ENCODE peak calls at places on chromosomes 4 and X, in eight cellular contexts. V, F, T, Y, C, D, I and M are unnamed samples.

GRCh38 chrX:129769467-129770154 is 10.1 kb upstream of the SASH3 start:
- DNase-seq in V (no peak), F (no peak), T (no peak), Y (no peak), C (peak; percentile 96), D (peak; percentile 46), I (no peak), M (no peak)

GRCh38 chrX:140040397-140040796 is 75.1 kb upstream of the CXorf66 start:
- DNase-seq in V (no peak), F (no peak), T (no peak), Y (no peak), C (no peak), D (no peak), I (peak; percentile 86), M (no peak)

GRCh38 chr4:68907230-68907629 is 44.4 kb downstream of the UGT2A3 start:
- DNase-seq in V (no peak), F (no peak), T (no peak), Y (no peak), C (no peak), D (no peak), I (no peak), M (no peak)

GRCh38 chrX:40146471-40147398 is 49.0 kb upstream of the BCOR start:
- DNase-seq in V (no peak), F (peak; percentile 72), T (no peak), Y (peak; percentile 11), C (peak; percentile 35), D (peak; percentile 62), I (peak; percentile 24), M (no peak)

GRCh38 chrX:49761481-49761880 is 65.7 kb upstream of the PAGE1 start:
- DNase-seq in V (no peak), F (no peak), T (no peak), Y (no peak), C (peak; percentile 7), D (no peak), I (peak; percentile 27), M (no peak)

GRCh38 chr4:48862661-48863060 is 31.8 kb downstream of the OCIAD1 start:
- DNase-seq in V (no peak), F (no peak), T (no peak), Y (no peak), C (no peak), D (no peak), I (no peak), M (no peak)

GRCh38 chrX:70016513-70016912 is 33.2 kb downstream of the AWAT2 start:
- DNase-seq in V (no peak), F (no peak), T (no peak), Y (no peak), C (no peak), D (no peak), I (no peak), M (no peak)

GRCh38 chr4:163911891-163912290 is 417.4 kb downstream of the TMA16 start:
- DNase-seq in V (no peak), F (no peak), T (no peak), Y (no peak), C (no peak), D (no peak), I (no peak), M (no peak)

GRCh38 chr4:3252831-3253641 is 4.1 kb downstream of the MSANTD1 start:
- DNase-seq in V (no peak), F (peak; percentile 50), T (no peak), Y (no peak), C (no peak), D (peak; percentile 45), I (no peak), M (no peak)

GRCh38 chr4:128590773-128591172 is 218.7 kb upstream of the JADE1 start:
- DNase-seq in V (no peak), F (no peak), T (no peak), Y (no peak), C (no peak), D (peak; percentile 78), I (no peak), M (no peak)

GRCh38 chr4:105725623-105726022 is 17.0 kb downstream of the GSTCD start:
- DNase-seq in V (no peak), F (no peak), T (no peak), Y (no peak), C (no peak), D (no peak), I (peak; percentile 51), M (no peak)

GRCh38 chr4:98728433-98728832 is 70.0 kb upstream of the TSPAN5 start:
- DNase-seq in V (peak; percentile 55), F (no peak), T (no peak), Y (no peak), C (no peak), D (no peak), I (peak; percentile 85), M (no peak)

GRCh38 chrX:153878969-153879653 is 6.9 kb downstream of the L1CAM start:
- DNase-seq in V (no peak), F (no peak), T (no peak), Y (no peak), C (no peak), D (peak; percentile 24), I (no peak), M (no peak)

GRCh38 chr4:66000500-66001117 is 330.3 kb upstream of the EPHA5 start:
- DNase-seq in V (no peak), F (no peak), T (no peak), Y (no peak), C (no peak), D (no peak), I (peak; percentile 35), M (no peak)

GRCh38 chrX:12089740-12090139 is 48.5 kb upstream of the FRMPD4 start:
- DNase-seq in V (no peak), F (no peak), T (no peak), Y (no peak), C (no peak), D (no peak), I (no peak), M (no peak)

GRCh38 chrX:57379296-57379695 is 92.8 kb downstream of the FAAH2 start:
- DNase-seq in V (no peak), F (no peak), T (no peak), Y (no peak), C (no peak), D (no peak), I (no peak), M (no peak)

GRCh38 chr4:6044805-6045204 is 26.6 kb upstream of the C4orf50 start:
- DNase-seq in V (no peak), F (peak; percentile 39), T (no peak), Y (no peak), C (no peak), D (no peak), I (no peak), M (no peak)

DNA sequence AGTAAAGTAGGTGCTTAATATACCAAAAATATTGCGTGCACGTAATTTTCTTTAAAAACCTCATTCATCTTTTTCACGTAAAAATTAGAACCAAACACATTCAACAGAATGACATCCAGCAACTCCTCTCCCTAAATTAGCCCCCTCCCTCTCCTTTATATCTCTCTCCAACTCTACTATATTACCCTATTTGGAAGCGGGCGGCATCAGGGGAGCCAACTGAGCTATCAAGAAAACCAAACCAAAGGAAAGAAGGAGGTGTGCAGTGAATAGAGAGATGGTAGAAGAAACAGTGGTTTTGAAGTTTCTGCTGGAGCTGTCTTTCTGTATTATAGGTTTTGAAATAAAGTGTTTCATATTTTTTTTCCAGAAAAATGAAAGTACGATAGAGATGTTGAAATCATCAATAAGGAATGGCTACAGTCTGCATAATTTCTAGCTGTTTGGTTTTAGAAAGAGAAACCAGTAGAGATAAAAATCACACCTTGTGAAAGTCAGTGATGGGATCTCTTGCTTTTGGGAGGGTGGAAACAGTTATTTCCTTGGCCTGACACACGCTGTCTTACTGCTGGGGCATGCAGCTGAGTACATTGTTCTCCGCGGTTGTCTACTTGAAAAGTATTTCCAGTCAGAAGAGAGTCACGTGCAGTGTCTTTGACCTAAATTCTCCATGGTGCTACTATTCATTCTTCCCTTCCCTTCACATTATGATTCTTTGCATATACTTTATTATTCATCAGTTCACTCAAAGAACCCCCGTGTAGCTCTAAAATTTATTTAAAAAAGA is 94.1 kb upstream of the WDR17 start:
- DNase-seq in V (no peak), F (no peak), T (no peak), Y (no peak), C (no peak), D (no peak), I (no peak), M (no peak)
- H3K27ac ChIP-seq in V (peak overlapping the region; percentile 79), F (no peak overlapping the region), T (no peak overlapping the region), Y (no peak overlapping the region), C (no peak overlapping the region), D (no peak overlapping the region), I (no peak overlapping the region), M (no peak overlapping the region)

DNA sequence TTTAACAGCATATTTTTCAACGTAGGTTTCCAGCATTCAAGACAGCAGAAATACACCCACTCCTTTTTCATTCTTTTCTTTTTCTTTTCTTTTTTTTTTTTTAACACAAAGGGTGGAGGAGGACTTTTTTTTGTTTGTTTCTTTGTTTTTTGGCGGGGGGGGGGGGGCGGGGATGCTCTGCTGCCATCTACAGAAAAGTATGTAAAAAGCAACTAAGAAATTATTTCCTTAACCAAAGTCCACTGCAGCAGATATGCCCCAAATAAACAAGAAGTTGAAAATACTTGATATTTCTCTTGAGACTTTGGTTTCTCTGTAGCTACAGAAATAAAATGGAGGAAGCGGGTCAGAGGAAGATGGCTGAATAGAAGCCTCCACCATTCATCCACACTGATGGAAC is 63.2 kb upstream of the PBDC1 start:
- DNase-seq in V (no peak), F (no peak), T (no peak), Y (no peak), C (no peak), D (no peak), I (no peak), M (no peak)
- H3K27ac ChIP-seq in V (no peak overlapping the region), F (no peak overlapping the region), T (no peak overlapping the region), Y (no peak overlapping the region), C (no peak overlapping the region), D (no peak overlapping the region), I (no peak overlapping the region), M (no peak overlapping the region)

DNA sequence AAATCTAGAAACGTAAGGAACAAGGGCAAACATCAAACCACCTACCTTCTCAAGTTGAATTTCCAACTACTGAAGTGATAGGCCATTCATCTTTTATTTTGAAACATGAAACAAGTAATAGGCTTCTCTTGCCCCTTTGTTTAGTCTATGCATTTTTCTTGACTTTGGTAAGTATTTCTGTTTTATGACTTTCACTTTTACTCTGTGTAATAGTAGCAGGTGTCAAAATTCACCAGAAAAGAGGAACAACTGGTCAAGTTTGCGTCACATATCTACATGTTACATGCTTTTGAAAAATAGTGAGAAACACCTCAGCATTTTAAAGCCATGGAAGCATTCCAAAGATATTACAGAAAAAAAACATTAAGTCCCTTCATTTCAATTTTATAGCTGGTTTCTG is 157.1 kb upstream of the FTHL17 start:
- DNase-seq in V (no peak), F (no peak), T (no peak), Y (no peak), C (peak; percentile 75), D (no peak), I (no peak), M (no peak)
- H3K27ac ChIP-seq in V (no peak overlapping the region), F (no peak overlapping the region), T (no peak overlapping the region), Y (no peak overlapping the region), C (peak overlapping the region; percentile 92), D (no peak overlapping the region), I (no peak overlapping the region), M (no peak overlapping the region)

GRCh38 chr4:17823871-17824669 is 13.3 kb downstream of the NCAPG start:
- DNase-seq in V (no peak), F (no peak), T (no peak), Y (no peak), C (no peak), D (no peak), I (no peak), M (no peak)
- H3K27ac ChIP-seq in V (no peak overlapping the region), F (no peak overlapping the region), T (no peak overlapping the region), Y (no peak overlapping the region), C (no peak overlapping the region), D (no peak overlapping the region), I (no peak overlapping the region), M (no peak overlapping the region)

GRCh38 chr4:133759428-133759827 is 442.2 kb downstream of the PABPC4L start:
- DNase-seq in V (no peak), F (no peak), T (no peak), Y (no peak), C (no peak), D (no peak), I (no peak), M (no peak)
- H3K27ac ChIP-seq in V (no peak overlapping the region), F (no peak overlapping the region), T (no peak overlapping the region), Y (no peak overlapping the region), C (no peak overlapping the region), D (no peak overlapping the region), I (no peak overlapping the region), M (no peak overlapping the region)